ENCODE peak calls at places on chromosomes 2 and 18, in ten cellular contexts. One of them, this sample, is unnamed.

GRCh38 chr2:26805241-26805676 is 19.4 kb downstream of the CENPA start:
- DNase-seq in SJCRH30: no peak
- DNase-seq in ovary: no peak
- DNase-seq in fibroblast of lung: peak; percentile 81
- DNase-seq in astrocyte: peak; percentile 77
- DNase-seq in adipocyte: peak; percentile 20
- DNase-seq in SJSA1: peak; percentile 60
- DNase-seq in choroid plexus epithelial cell: peak; percentile 61
- DNase-seq in psoas muscle: no peak
- DNase-seq in effector memory CD4-positive, alpha-beta T cell: no peak
- DNase-seq in this sample: no peak

GRCh38 chr2:88127888-88128653 is at the start of gene FABP1:
- DNase-seq in fibroblast of lung: no peak
- DNase-seq in adipocyte: no peak
- DNase-seq in effector memory CD4-positive, alpha-beta T cell: no peak
- DNase-seq in ovary: no peak
- DNase-seq in psoas muscle: no peak
- DNase-seq in SJCRH30: no peak
- DNase-seq in SJSA1: no peak
- DNase-seq in choroid plexus epithelial cell: no peak
- DNase-seq in astrocyte: no peak
- DNase-seq in this sample: no peak

GRCh38 chr2:170818294-170819104 is 1.8 kb downstream of the GAD1 start:
- DNase-seq in psoas muscle: no peak
- DNase-seq in choroid plexus epithelial cell: no peak
- DNase-seq in SJSA1: no peak
- DNase-seq in astrocyte: no peak
- DNase-seq in SJCRH30: peak; percentile 24
- DNase-seq in fibroblast of lung: no peak
- DNase-seq in effector memory CD4-positive, alpha-beta T cell: no peak
- DNase-seq in ovary: no peak
- DNase-seq in adipocyte: no peak
- DNase-seq in this sample: no peak

GRCh38 chr2:39121523-39122063 is 742 bp upstream of the SOS1 start:
- DNase-seq in SJSA1: no peak
- DNase-seq in choroid plexus epithelial cell: no peak
- DNase-seq in SJCRH30: no peak
- DNase-seq in astrocyte: no peak
- DNase-seq in effector memory CD4-positive, alpha-beta T cell: no peak
- DNase-seq in adipocyte: peak; percentile 27
- DNase-seq in ovary: no peak
- DNase-seq in fibroblast of lung: peak; percentile 35
- DNase-seq in psoas muscle: no peak
- DNase-seq in this sample: no peak

GRCh38 chr18:9915291-9916066 is 1.7 kb downstream of the VAPA start:
- DNase-seq in adipocyte: no peak
- DNase-seq in SJCRH30: no peak
- DNase-seq in effector memory CD4-positive, alpha-beta T cell: no peak
- DNase-seq in SJSA1: no peak
- DNase-seq in ovary: no peak
- DNase-seq in fibroblast of lung: no peak
- DNase-seq in psoas muscle: no peak
- DNase-seq in choroid plexus epithelial cell: no peak
- DNase-seq in astrocyte: no peak
- DNase-seq in this sample: no peak

GRCh38 chr2:44550571-44550970 is 188.8 kb downstream of the CAMKMT start:
- DNase-seq in fibroblast of lung: peak; percentile 20
- DNase-seq in psoas muscle: no peak
- DNase-seq in SJCRH30: no peak
- DNase-seq in astrocyte: no peak
- DNase-seq in effector memory CD4-positive, alpha-beta T cell: no peak
- DNase-seq in choroid plexus epithelial cell: no peak
- DNase-seq in adipocyte: no peak
- DNase-seq in ovary: no peak
- DNase-seq in SJSA1: no peak
- DNase-seq in this sample: no peak

GRCh38 chr2:118974103-118974911 is 32.3 kb downstream of the MARCO start:
- DNase-seq in fibroblast of lung: peak; percentile 14
- DNase-seq in ovary: no peak
- DNase-seq in psoas muscle: peak; percentile 38
- DNase-seq in adipocyte: peak; percentile 3
- DNase-seq in SJSA1: peak; percentile 25
- DNase-seq in SJCRH30: no peak
- DNase-seq in effector memory CD4-positive, alpha-beta T cell: no peak
- DNase-seq in astrocyte: no peak
- DNase-seq in choroid plexus epithelial cell: peak; percentile 15
- DNase-seq in this sample: no peak

GRCh38 chr2:58448065-58448507 is 207.0 kb upstream of the FANCL start:
- DNase-seq in adipocyte: peak; percentile 81
- DNase-seq in fibroblast of lung: peak; percentile 72
- DNase-seq in astrocyte: peak; percentile 59
- DNase-seq in SJSA1: peak; percentile 55
- DNase-seq in SJCRH30: peak; percentile 90
- DNase-seq in ovary: peak; percentile 35
- DNase-seq in effector memory CD4-positive, alpha-beta T cell: no peak
- DNase-seq in psoas muscle: no peak
- DNase-seq in choroid plexus epithelial cell: peak; percentile 82
- DNase-seq in this sample: peak; percentile 39

GRCh38 chr2:232980683-232981082 is 32.4 kb downstream of the NGEF start:
- DNase-seq in ovary: no peak
- DNase-seq in effector memory CD4-positive, alpha-beta T cell: no peak
- DNase-seq in adipocyte: no peak
- DNase-seq in astrocyte: no peak
- DNase-seq in SJCRH30: no peak
- DNase-seq in psoas muscle: no peak
- DNase-seq in SJSA1: peak; percentile 46
- DNase-seq in choroid plexus epithelial cell: no peak
- DNase-seq in fibroblast of lung: peak; percentile 26
- DNase-seq in this sample: no peak
- H3K4me3 ChIP-seq in ovary: no peak overlapping the region
- H3K4me3 ChIP-seq in effector memory CD4-positive, alpha-beta T cell: no peak overlapping the region
- H3K4me3 ChIP-seq in adipocyte: no peak overlapping the region
- H3K4me3 ChIP-seq in astrocyte: no peak overlapping the region
- H3K4me3 ChIP-seq in SJCRH30: no peak overlapping the region
- H3K4me3 ChIP-seq in psoas muscle: no peak overlapping the region
- H3K4me3 ChIP-seq in SJSA1: no peak overlapping the region
- H3K4me3 ChIP-seq in choroid plexus epithelial cell: no peak overlapping the region
- H3K4me3 ChIP-seq in fibroblast of lung: no peak overlapping the region
- H3K4me3 ChIP-seq in this sample: no peak overlapping the region

GRCh38 chr2:238286551-238286950 is 1.9 kb downstream of the PER2 start:
- DNase-seq in fibroblast of lung: peak; percentile 89
- DNase-seq in astrocyte: peak; percentile 86
- DNase-seq in psoas muscle: peak; percentile 69
- DNase-seq in SJSA1: no peak
- DNase-seq in ovary: peak; percentile 78
- DNase-seq in SJCRH30: peak; percentile 90
- DNase-seq in adipocyte: peak; percentile 49
- DNase-seq in effector memory CD4-positive, alpha-beta T cell: no peak
- DNase-seq in choroid plexus epithelial cell: peak; percentile 91
- DNase-seq in this sample: peak; percentile 84
- H3K4me3 ChIP-seq in fibroblast of lung: no peak overlapping the region
- H3K4me3 ChIP-seq in astrocyte: peak overlapping the region; percentile 38
- H3K4me3 ChIP-seq in psoas muscle: peak overlapping the region; percentile 95
- H3K4me3 ChIP-seq in SJSA1: no peak overlapping the region
- H3K4me3 ChIP-seq in ovary: no peak overlapping the region
- H3K4me3 ChIP-seq in SJCRH30: peak overlapping the region; percentile 63
- H3K4me3 ChIP-seq in adipocyte: peak overlapping the region; percentile 90
- H3K4me3 ChIP-seq in effector memory CD4-positive, alpha-beta T cell: no peak overlapping the region
- H3K4me3 ChIP-seq in choroid plexus epithelial cell: no peak overlapping the region
- H3K4me3 ChIP-seq in this sample: peak overlapping the region; percentile 85

GRCh38 chr2:61065706-61066688 is at the start of gene SANBR:
- DNase-seq in astrocyte: peak; percentile 63
- DNase-seq in effector memory CD4-positive, alpha-beta T cell: peak; percentile 80
- DNase-seq in SJCRH30: peak; percentile 94
- DNase-seq in ovary: peak; percentile 71
- DNase-seq in SJSA1: peak; percentile 89
- DNase-seq in adipocyte: peak; percentile 95
- DNase-seq in choroid plexus epithelial cell: peak; percentile 77
- DNase-seq in psoas muscle: peak; percentile 87
- DNase-seq in fibroblast of lung: peak; percentile 81
- DNase-seq in this sample: peak; percentile 84
- H3K4me3 ChIP-seq in astrocyte: peak within 1 kb of the TSS; percentile 80
- H3K4me3 ChIP-seq in effector memory CD4-positive, alpha-beta T cell: peak within 1 kb of the TSS; percentile 58
- H3K4me3 ChIP-seq in SJCRH30: peak within 1 kb of the TSS; percentile 96
- H3K4me3 ChIP-seq in ovary: peak within 1 kb of the TSS; percentile 60
- H3K4me3 ChIP-seq in SJSA1: peak within 1 kb of the TSS; percentile 93
- H3K4me3 ChIP-seq in adipocyte: peak within 1 kb of the TSS; percentile 91
- H3K4me3 ChIP-seq in choroid plexus epithelial cell: peak within 1 kb of the TSS; percentile 88
- H3K4me3 ChIP-seq in psoas muscle: peak within 1 kb of the TSS; percentile 80
- H3K4me3 ChIP-seq in fibroblast of lung: peak within 1 kb of the TSS; percentile 76
- H3K4me3 ChIP-seq in this sample: peak within 1 kb of the TSS; percentile 91

DNA sequence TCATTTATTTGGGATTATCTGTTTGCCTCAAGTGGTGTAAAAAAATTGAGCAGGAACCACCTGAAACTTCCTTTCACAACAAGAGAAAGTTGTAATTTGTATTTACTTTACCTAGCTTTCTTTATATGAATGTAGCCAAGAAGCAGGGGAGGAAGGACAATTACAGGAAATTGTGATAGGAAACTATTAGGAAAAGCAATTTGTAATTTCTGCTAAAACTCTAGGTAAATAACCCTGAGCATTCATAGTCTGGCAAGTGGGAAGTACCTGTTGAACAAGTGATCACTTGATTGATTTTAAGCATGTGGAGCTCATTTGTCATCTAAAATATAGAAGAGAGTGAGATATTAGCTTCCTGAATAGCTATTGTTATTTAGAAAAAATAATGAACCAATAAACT is 5.0 kb downstream of the TFPI start:
- DNase-seq in ovary: no peak
- DNase-seq in fibroblast of lung: no peak
- DNase-seq in choroid plexus epithelial cell: no peak
- DNase-seq in astrocyte: no peak
- DNase-seq in SJCRH30: no peak
- DNase-seq in SJSA1: no peak
- DNase-seq in effector memory CD4-positive, alpha-beta T cell: no peak
- DNase-seq in psoas muscle: no peak
- DNase-seq in adipocyte: no peak
- DNase-seq in this sample: no peak
- H3K4me3 ChIP-seq in ovary: no peak overlapping the region
- H3K4me3 ChIP-seq in fibroblast of lung: peak overlapping the region; percentile 96
- H3K4me3 ChIP-seq in choroid plexus epithelial cell: no peak overlapping the region
- H3K4me3 ChIP-seq in astrocyte: no peak overlapping the region
- H3K4me3 ChIP-seq in SJCRH30: no peak overlapping the region
- H3K4me3 ChIP-seq in SJSA1: no peak overlapping the region
- H3K4me3 ChIP-seq in effector memory CD4-positive, alpha-beta T cell: no peak overlapping the region
- H3K4me3 ChIP-seq in psoas muscle: peak overlapping the region; percentile 72
- H3K4me3 ChIP-seq in adipocyte: no peak overlapping the region
- H3K4me3 ChIP-seq in this sample: no peak overlapping the region

GRCh38 chr2:216497382-216497781 is 1.3 kb upstream of the RPL37A start:
- DNase-seq in effector memory CD4-positive, alpha-beta T cell: no peak
- DNase-seq in SJCRH30: no peak
- DNase-seq in psoas muscle: no peak
- DNase-seq in fibroblast of lung: no peak
- DNase-seq in choroid plexus epithelial cell: no peak
- DNase-seq in ovary: no peak
- DNase-seq in adipocyte: no peak
- DNase-seq in astrocyte: no peak
- DNase-seq in SJSA1: no peak
- DNase-seq in this sample: no peak
- H3K4me3 ChIP-seq in effector memory CD4-positive, alpha-beta T cell: no peak overlapping the region
- H3K4me3 ChIP-seq in SJCRH30: no peak overlapping the region
- H3K4me3 ChIP-seq in psoas muscle: peak overlapping the region; percentile 94
- H3K4me3 ChIP-seq in fibroblast of lung: peak overlapping the region; percentile 95
- H3K4me3 ChIP-seq in choroid plexus epithelial cell: peak overlapping the region; percentile 92
- H3K4me3 ChIP-seq in ovary: no peak overlapping the region
- H3K4me3 ChIP-seq in adipocyte: peak overlapping the region; percentile 95
- H3K4me3 ChIP-seq in astrocyte: peak overlapping the region; percentile 99
- H3K4me3 ChIP-seq in SJSA1: no peak overlapping the region
- H3K4me3 ChIP-seq in this sample: peak overlapping the region; percentile 84

This sample was measured in pancreas.